ENCODE peak calls at places on chromosomes 11 and 22, in seven cellular contexts. I, T, Y, X, E, K and W are unnamed samples.
A peak's percentile ranks its signal among the peaks of the same experiment; 100 is the strongest.

GRCh38 chr22:42345458-42345857 is 75.0 kb upstream of the TCF20 start:
- DNase-seq in X (no peak), K (no peak), Y (no peak), I (no peak), E (no peak), T (no peak), W (no peak)

GRCh38 chr11:126474888-126475626 is 119.6 kb downstream of the ST3GAL4 start:
- DNase-seq in E (no peak), X (no peak), T (no peak), K (no peak), Y (no peak), I (no peak), W (no peak)

GRCh38 chr11:70471254-70471653 is 72.9 kb downstream of the CTTN start:
- DNase-seq in I (peak; percentile 90), T (peak; percentile 66), X (peak; percentile 78), K (no peak), E (peak; percentile 23), Y (no peak), W (no peak)

GRCh38 chr11:105862736-105863367 is 159.2 kb downstream of the MSANTD4 start:
- DNase-seq in K (no peak), X (peak; percentile 61), Y (no peak), E (peak; percentile 41), T (peak; percentile 83), I (no peak), W (no peak)

GRCh38 chr11:103683581-103683980 is 352.9 kb upstream of the DDI1 start:
- DNase-seq in I (no peak), Y (no peak), E (no peak), T (peak; percentile 20), X (no peak), K (no peak), W (no peak)

GRCh38 chr11:60918251-60918940 is 4.4 kb downstream of the TMEM109 start:
- DNase-seq in I (no peak), Y (no peak), T (no peak), E (no peak), K (no peak), X (no peak), W (no peak)

GRCh38 chr11:49995559-49995958 is 13.2 kb upstream of the OR4C12 start:
- DNase-seq in I (peak; percentile 39), X (peak; percentile 45), Y (peak; percentile 28), E (peak; percentile 46), K (no peak), T (peak; percentile 74), W (no peak)

GRCh38 chr22:35119494-35119893 is 53.5 kb downstream of the ISX start:
- DNase-seq in E (no peak), K (peak; percentile 26), T (no peak), Y (no peak), X (no peak), I (no peak), W (no peak)

GRCh38 chr11:12411395-12411794 is 34.0 kb downstream of the PARVA start:
- DNase-seq in E (no peak), K (no peak), I (no peak), T (no peak), Y (no peak), X (no peak), W (no peak)

GRCh38 chr11:12411806-12412727 is 34.7 kb downstream of the PARVA start:
- DNase-seq in I (peak; percentile 75), K (peak; percentile 69), X (peak; percentile 82), Y (no peak), T (peak; percentile 79), E (peak; percentile 56), W (peak; percentile 75)

GRCh38 chr11:12409621-12410005 is 32.2 kb downstream of the PARVA start:
- DNase-seq in I (no peak), K (no peak), Y (no peak), T (no peak), E (no peak), X (no peak), W (no peak)

GRCh38 chr11:12408156-12408770 is 30.9 kb downstream of the PARVA start:
- DNase-seq in I (no peak), X (no peak), T (no peak), K (no peak), Y (no peak), E (no peak), W (no peak)

GRCh38 chr11:12410006-12410728 is 32.8 kb downstream of the PARVA start:
- DNase-seq in Y (no peak), T (peak; percentile 30), K (no peak), X (peak; percentile 44), I (no peak), E (no peak), W (peak; percentile 52)
- TF ChIP-seq CTCF in Y (no peak), T (peak; percentile 47), K (no peak), X (peak; percentile 36), I (no peak), E (peak; percentile 43), W (no peak)

GRCh38 chr11:9732453-9732852 is 68.6 kb downstream of the SWAP70 start:
- DNase-seq in I (no peak), K (no peak), X (peak; percentile 17), Y (no peak), T (no peak), E (no peak), W (no peak)
- H3K27ac ChIP-seq in I (no peak overlapping the region), K (no peak overlapping the region), X (no peak overlapping the region), Y (no peak overlapping the region), T (no peak overlapping the region), E (no peak overlapping the region), W (no peak overlapping the region)

GRCh38 chr22:19723165-19723989 is at the start of gene GP1BB:
- DNase-seq in I (peak; percentile 99), E (no peak), X (peak; percentile 81), T (peak; percentile 34), K (peak; percentile 37), Y (peak; percentile 47), W (no peak)

GRCh38 chr22:19722915-19723164 is 499 bp upstream of the GP1BB start:
- DNase-seq in E (no peak), I (no peak), X (peak; percentile 40), T (no peak), K (no peak), Y (no peak), W (no peak)

GRCh38 chr22:19721486-19722172 is 1.7 kb upstream of the GP1BB start:
- DNase-seq in E (no peak), K (no peak), X (peak; percentile 40), T (no peak), Y (no peak), I (no peak), W (no peak)

GRCh38 chr22:19720999-19721485 is 2.3 kb upstream of the GP1BB start:
- DNase-seq in Y (no peak), T (no peak), K (no peak), I (no peak), E (no peak), X (no peak), W (no peak)

GRCh38 chr22:19722175-19722914 is 994 bp upstream of the GP1BB start:
- DNase-seq in E (no peak), X (peak; percentile 49), I (peak; percentile 95), Y (no peak), K (no peak), T (no peak), W (no peak)
- H3K27me3 ChIP-seq in E (no peaks in the 10 kb centered on the region), X (peaks cover 100% of the 10 kb centered on the region), I (no peaks in the 10 kb centered on the region), Y (peaks cover 16% of the 10 kb centered on the region), K (peaks cover 75% of the 10 kb centered on the region), T (no peaks in the 10 kb centered on the region), W (no peaks in the 10 kb centered on the region)

DNA sequence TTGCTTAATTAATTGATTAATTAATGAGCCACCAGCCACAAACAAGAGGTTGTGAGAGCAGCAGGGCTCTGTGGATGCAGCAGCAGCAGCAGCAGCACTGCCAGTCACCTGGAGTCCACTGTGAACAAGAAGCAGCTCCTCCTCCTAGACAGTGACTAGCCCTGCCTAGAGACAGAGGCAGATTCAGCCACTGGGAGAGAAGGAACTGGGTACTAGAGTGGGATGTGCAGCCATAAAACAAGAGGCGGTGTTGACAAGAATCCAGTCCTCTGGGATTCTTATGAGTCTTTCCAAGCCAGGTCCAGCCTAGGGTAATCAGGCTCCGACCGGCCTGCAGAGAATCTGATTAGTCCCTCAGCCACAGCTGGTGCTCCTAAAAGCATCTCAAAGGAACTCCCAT is 83.9 kb upstream of the USP47 start:
- DNase-seq in E (no peak), I (no peak), T (no peak), Y (no peak), K (no peak), X (peak; percentile 13), W (no peak)
- TF ChIP-seq CTCF in E (no peak), I (no peak), T (no peak), Y (no peak), K (no peak), X (no peak), W (no peak)

DNA sequence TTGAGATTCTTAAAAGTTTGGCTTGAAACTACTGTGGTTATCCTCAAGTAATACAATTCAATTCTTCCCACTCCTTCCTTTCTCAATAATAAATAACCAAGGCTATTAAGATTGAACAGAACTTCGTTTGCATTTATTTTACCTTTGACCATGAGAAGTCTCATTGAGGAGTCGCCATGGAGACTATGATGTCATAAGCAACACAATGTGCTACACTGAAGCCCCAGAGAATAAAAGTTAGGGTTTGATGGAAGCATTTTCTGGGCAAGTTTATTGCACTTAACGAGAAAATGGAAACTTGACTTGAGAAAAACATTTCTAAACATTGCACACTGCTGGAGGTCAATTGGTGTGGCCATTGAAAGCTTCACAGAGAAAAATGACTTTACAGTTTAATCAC is 121.5 kb downstream of the FAM76B start:
- DNase-seq in T (no peak), I (no peak), K (no peak), X (no peak), E (no peak), Y (no peak), W (no peak)
- H3K27ac ChIP-seq in T (no peak overlapping the region), I (no peak overlapping the region), K (no peak overlapping the region), X (no peak overlapping the region), E (no peak overlapping the region), Y (no peak overlapping the region), W (no peak overlapping the region)

GRCh38 chr11:64638829-64639228 is 47.8 kb downstream of the SLC22A12 start:
- DNase-seq in E (no peak), Y (no peak), K (no peak), X (no peak), I (no peak), T (no peak), W (no peak)
- H3K27me3 ChIP-seq in E (peaks cover 18% of the 10 kb centered on the region), Y (peaks cover 19% of the 10 kb centered on the region), K (peaks cover 45% of the 10 kb centered on the region), X (peaks cover 61% of the 10 kb centered on the region), I (peaks cover 64% of the 10 kb centered on the region), T (peaks cover 37% of the 10 kb centered on the region), W (no peaks in the 10 kb centered on the region)